ENCODE peak calls at places on chromosomes 12 and 14, in eight cellular contexts. P is GM23248, H is GM23338, T is MM.1S, N is PC-3, V is SK-N-SH, O is HCT116, C is neural progenitor cell. K is an unnamed sample.
A peak's percentile ranks its signal among the peaks of the same experiment; 100 is the strongest.

GRCh38 chr14:87508333-87508732 is 484.6 kb downstream of the GALC start:
- DNase-seq in T (no peak), N (peak; percentile 50), H (no peak), P (no peak), C (no peak), O (no peak), V (no peak), K (no peak)

GRCh38 chr14:75437201-75438143 is 9.7 kb downstream of the JDP2 start:
- DNase-seq in N (no peak), C (no peak), P (no peak), V (no peak), O (no peak), T (no peak), H (no peak), K (peak; percentile 77)

GRCh38 chr14:67269338-67270060 is 28.3 kb downstream of the PALS1 start:
- DNase-seq in T (no peak), N (no peak), P (peak; percentile 88), V (peak; percentile 4), H (peak; percentile 77), O (no peak), C (peak; percentile 62), K (no peak)

GRCh38 chr12:585062-586061 is 77.9 kb downstream of the NINJ2 start:
- DNase-seq in T (no peak), P (no peak), O (no peak), N (no peak), C (no peak), V (no peak), H (no peak), K (no peak)

GRCh38 chr14:62269204-62269603 is 507.0 kb downstream of the SNAPC1 start:
- DNase-seq in T (no peak), V (no peak), H (no peak), N (no peak), P (no peak), O (no peak), C (no peak), K (no peak)

GRCh38 chr14:53128706-53129105 is 24.4 kb downstream of the DDHD1 start:
- DNase-seq in H (no peak), P (no peak), T (no peak), V (no peak), C (no peak), O (no peak), N (no peak), K (no peak)

GRCh38 chr12:13713746-13714400 is 267.5 kb downstream of the GRIN2B start:
- DNase-seq in O (no peak), C (peak; percentile 54), V (no peak), N (no peak), H (no peak), P (no peak), T (peak; percentile 7), K (no peak)

GRCh38 chr12:67388331-67389163 is 119.4 kb downstream of the CAND1 start:
- DNase-seq in T (no peak), N (peak; percentile 24), O (no peak), V (peak; percentile 16), H (peak; percentile 69), P (no peak), C (peak; percentile 31), K (peak; percentile 2)

DNA sequence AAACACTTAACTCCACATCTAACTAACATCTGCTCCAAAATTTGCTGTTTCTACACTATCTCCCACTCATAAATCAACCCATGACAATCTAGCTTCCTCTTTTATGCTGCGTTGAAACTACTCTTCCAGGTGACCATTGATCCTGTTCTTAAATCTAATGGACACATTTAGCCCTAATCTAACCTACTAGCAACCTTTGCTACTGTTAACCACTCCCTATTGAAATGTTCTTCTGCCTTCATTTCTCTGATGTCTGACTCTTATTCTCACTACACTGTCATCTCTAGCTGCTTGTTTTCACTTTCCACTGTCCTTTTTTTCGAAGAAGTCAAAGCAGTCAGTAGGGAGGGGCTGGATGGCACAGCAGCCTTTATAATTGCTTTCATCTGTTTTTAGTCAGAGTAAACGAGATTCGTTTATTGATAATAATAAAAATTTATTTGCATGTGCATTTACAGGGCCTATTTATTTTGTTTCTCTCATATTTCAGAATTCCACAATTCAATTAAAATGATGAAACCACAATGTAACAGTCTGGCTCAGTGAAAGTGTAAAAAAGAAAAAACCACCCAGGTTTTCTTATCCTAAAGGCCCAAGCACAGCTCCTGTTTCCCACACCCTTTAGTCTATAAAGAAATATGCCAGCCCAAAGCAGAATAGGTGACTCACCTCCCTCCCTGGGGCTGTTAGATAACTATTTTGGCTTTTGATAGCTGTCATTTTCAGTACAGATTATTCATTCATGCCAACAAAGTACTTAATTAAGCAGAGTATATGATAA is 44.9 kb downstream of the ATP2B1 start:
- DNase-seq in V (peak; percentile 54), N (peak; percentile 66), O (no peak), T (no peak), P (peak; percentile 67), C (no peak), H (no peak), K (peak; percentile 49)
- TF ChIP-seq EZH2phosphoT487 in V (no peak), N (no peak), O (no peak), T (no peak), P (no peak), C (no peak), H (no peak), K (no peak)

DNA sequence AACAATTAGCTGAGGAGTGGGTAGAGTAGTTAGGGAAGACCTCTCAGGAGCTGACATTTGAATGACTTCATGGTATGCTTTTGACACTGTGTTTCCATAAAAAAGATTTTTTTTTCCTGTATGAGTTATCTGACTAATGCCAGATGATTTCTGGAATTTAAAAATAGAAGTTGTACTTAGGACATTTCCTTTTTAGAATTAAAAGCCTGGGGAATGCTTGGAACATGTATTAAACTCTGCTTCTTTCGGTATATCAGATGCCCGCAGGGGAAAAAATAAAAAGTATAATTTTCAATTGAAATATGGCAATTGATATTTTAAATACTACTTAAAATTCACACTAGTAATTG is 41.1 kb downstream of the BRMS1L start:
- DNase-seq in T (no peak), N (no peak), C (no peak), P (peak; percentile 24), O (no peak), V (no peak), H (no peak), K (no peak)
- H3K36me3 ChIP-seq in T (no peaks in the 10 kb centered on the region), N (no peaks in the 10 kb centered on the region), C (peaks cover 24% of the 10 kb centered on the region), P (peaks cover 8% of the 10 kb centered on the region), O (peaks cover 3% of the 10 kb centered on the region), V (peaks cover 20% of the 10 kb centered on the region), H (no peaks in the 10 kb centered on the region), K (peaks cover 36% of the 10 kb centered on the region)

GRCh38 chr12:112841891-112842290 is 50.3 kb downstream of the RPH3A start:
- DNase-seq in V (no peak), T (no peak), P (no peak), C (no peak), N (peak; percentile 35), O (no peak), H (no peak), K (no peak)
- TF ChIP-seq EZH2phosphoT487 in V (no peak), T (no peak), P (no peak), C (no peak), N (no peak), O (no peak), H (no peak), K (no peak)

DNA sequence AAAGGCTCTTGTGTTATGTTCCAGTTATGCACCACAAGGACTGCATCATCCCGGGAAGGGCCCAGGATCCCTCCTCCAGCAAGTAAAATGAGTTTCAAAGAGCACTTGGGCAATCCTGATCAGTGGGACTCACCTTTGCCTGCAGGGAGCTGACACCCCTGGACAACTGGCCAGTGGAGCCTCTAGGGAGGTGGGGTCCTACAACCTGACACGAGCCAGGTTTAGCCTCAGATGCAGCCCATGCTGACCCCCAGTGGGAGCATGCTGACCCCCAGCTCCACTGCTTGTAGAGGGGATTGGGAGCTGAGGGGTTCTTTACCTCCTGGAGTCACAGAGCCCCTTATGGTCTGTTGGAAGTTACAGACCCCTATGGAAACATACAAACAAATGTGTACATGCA is 365.8 kb downstream of the CACNA1C start:
- DNase-seq in H (no peak), T (no peak), N (no peak), O (no peak), V (no peak), C (no peak), P (no peak), K (no peak)
- H3K36me3 ChIP-seq in H (no peaks in the 10 kb centered on the region), T (no peaks in the 10 kb centered on the region), N (no peaks in the 10 kb centered on the region), O (no peaks in the 10 kb centered on the region), V (no peaks in the 10 kb centered on the region), C (no peaks in the 10 kb centered on the region), P (no peaks in the 10 kb centered on the region), K (no peaks in the 10 kb centered on the region)